ENCODE peak calls at places on chromosomes 2 and 18, in six cellular contexts. One of them, this sample, is unnamed.

GRCh38 chr2:60488291-60488690 is 65.2 kb downstream of the BCL11A start:
- DNase-seq in upper lobe of right lung: no peak
- DNase-seq in right lobe of liver: no peak
- DNase-seq in left ventricle myocardium inferior: no peak
- DNase-seq in ovary: no peak
- DNase-seq in mammary epithelial cell: no peak
- DNase-seq in this sample: no peak

GRCh38 chr2:8627019-8627691 is 54.7 kb upstream of the ID2 start:
- DNase-seq in upper lobe of right lung: no peak
- DNase-seq in mammary epithelial cell: no peak
- DNase-seq in ovary: no peak
- DNase-seq in right lobe of liver: peak
- DNase-seq in left ventricle myocardium inferior: no peak
- DNase-seq in this sample: no peak

GRCh38 chr2:200383380-200384110 is 77.1 kb downstream of the SPATS2L start:
- DNase-seq in right lobe of liver: no peak
- DNase-seq in left ventricle myocardium inferior: no peak
- DNase-seq in mammary epithelial cell: peak
- DNase-seq in upper lobe of right lung: no peak
- DNase-seq in ovary: no peak
- DNase-seq in this sample: no peak

GRCh38 chr2:120108049-120108448 is 95.2 kb downstream of the EPB41L5 start:
- DNase-seq in upper lobe of right lung: no peak
- DNase-seq in ovary: no peak
- DNase-seq in mammary epithelial cell: peak
- DNase-seq in right lobe of liver: peak
- DNase-seq in left ventricle myocardium inferior: no peak
- DNase-seq in this sample: no peak

GRCh38 chr18:79399275-79400081 is 3.7 kb downstream of the NFATC1 start:
- DNase-seq in left ventricle myocardium inferior: peak
- DNase-seq in upper lobe of right lung: peak
- DNase-seq in ovary: peak
- DNase-seq in mammary epithelial cell: no peak
- DNase-seq in right lobe of liver: no peak
- DNase-seq in this sample: no peak

GRCh38 chr18:2978208-2978607 is 34.7 kb downstream of the LPIN2 start:
- DNase-seq in upper lobe of right lung: no peak
- DNase-seq in mammary epithelial cell: no peak
- DNase-seq in left ventricle myocardium inferior: no peak
- DNase-seq in right lobe of liver: no peak
- DNase-seq in ovary: no peak
- DNase-seq in this sample: no peak

GRCh38 chr2:27955762-27956161 is 65.2 kb downstream of the BABAM2 start:
- DNase-seq in left ventricle myocardium inferior: no peak
- DNase-seq in right lobe of liver: no peak
- DNase-seq in mammary epithelial cell: peak
- DNase-seq in ovary: no peak
- DNase-seq in upper lobe of right lung: no peak
- DNase-seq in this sample: no peak

GRCh38 chr2:152581360-152581759 is 135.9 kb downstream of the PRPF40A start:
- DNase-seq in mammary epithelial cell: peak
- DNase-seq in left ventricle myocardium inferior: no peak
- DNase-seq in right lobe of liver: no peak
- DNase-seq in upper lobe of right lung: no peak
- DNase-seq in ovary: no peak
- DNase-seq in this sample: no peak

GRCh38 chr18:50128506-50129271 is 66.3 kb downstream of the MYO5B start:
- DNase-seq in upper lobe of right lung: no peak
- DNase-seq in left ventricle myocardium inferior: no peak
- DNase-seq in mammary epithelial cell: no peak
- DNase-seq in ovary: no peak
- DNase-seq in right lobe of liver: peak
- DNase-seq in this sample: no peak

GRCh38 chr2:171470129-171470528 is 36.1 kb downstream of the DCAF17 start:
- DNase-seq in mammary epithelial cell: no peak
- DNase-seq in upper lobe of right lung: no peak
- DNase-seq in right lobe of liver: no peak
- DNase-seq in left ventricle myocardium inferior: no peak
- DNase-seq in ovary: no peak
- DNase-seq in this sample: no peak

GRCh38 chr2:240991378-240992263 is 6.8 kb upstream of the SNED1 start:
- DNase-seq in right lobe of liver: peak
- DNase-seq in ovary: peak
- DNase-seq in mammary epithelial cell: peak
- DNase-seq in left ventricle myocardium inferior: peak
- DNase-seq in upper lobe of right lung: peak
- DNase-seq in this sample: no peak

GRCh38 chr2:16400127-16400623 is 265.5 kb downstream of the CYRIA start:
- DNase-seq in left ventricle myocardium inferior: peak
- DNase-seq in right lobe of liver: no peak
- DNase-seq in upper lobe of right lung: no peak
- DNase-seq in mammary epithelial cell: no peak
- DNase-seq in ovary: no peak
- DNase-seq in this sample: no peak

GRCh38 chr2:217695033-217695520 is 307.7 kb downstream of the TNS1 start:
- DNase-seq in mammary epithelial cell: peak
- DNase-seq in right lobe of liver: no peak
- DNase-seq in left ventricle myocardium inferior: no peak
- DNase-seq in upper lobe of right lung: no peak
- DNase-seq in ovary: no peak
- DNase-seq in this sample: no peak

GRCh38 chr18:31610841-31611240 is 19.2 kb downstream of the TTR start:
- DNase-seq in mammary epithelial cell: no peak
- DNase-seq in left ventricle myocardium inferior: no peak
- DNase-seq in ovary: no peak
- DNase-seq in right lobe of liver: no peak
- DNase-seq in upper lobe of right lung: no peak
- DNase-seq in this sample: peak

GRCh38 chr2:195202163-195202845 is 454.7 kb upstream of the SLC39A10 start:
- DNase-seq in ovary: no peak
- DNase-seq in left ventricle myocardium inferior: no peak
- DNase-seq in right lobe of liver: no peak
- DNase-seq in upper lobe of right lung: no peak
- DNase-seq in mammary epithelial cell: peak
- DNase-seq in this sample: no peak

GRCh38 chr2:105005601-105006000 is 32.3 kb upstream of the MRPS9 start:
- DNase-seq in left ventricle myocardium inferior: no peak
- DNase-seq in ovary: no peak
- DNase-seq in right lobe of liver: peak
- DNase-seq in mammary epithelial cell: no peak
- DNase-seq in upper lobe of right lung: no peak
- DNase-seq in this sample: no peak

GRCh38 chr18:49048361-49048760 is 97.6 kb upstream of the SMAD7 start:
- DNase-seq in right lobe of liver: no peak
- DNase-seq in upper lobe of right lung: no peak
- DNase-seq in ovary: no peak
- DNase-seq in left ventricle myocardium inferior: no peak
- DNase-seq in mammary epithelial cell: peak
- DNase-seq in this sample: no peak

GRCh38 chr2:105404736-105405135 is 5.9 kb upstream of the FHL2 start:
- DNase-seq in right lobe of liver: no peak
- DNase-seq in mammary epithelial cell: no peak
- DNase-seq in upper lobe of right lung: no peak
- DNase-seq in left ventricle myocardium inferior: no peak
- DNase-seq in ovary: no peak
- DNase-seq in this sample: no peak

GRCh38 chr2:27583390-27583915 is 611 bp downstream of the ZNF512 start:
- DNase-seq in right lobe of liver: no peak
- DNase-seq in mammary epithelial cell: no peak
- DNase-seq in ovary: no peak
- DNase-seq in left ventricle myocardium inferior: no peak
- DNase-seq in upper lobe of right lung: no peak
- DNase-seq in this sample: no peak

GRCh38 chr2:204010611-204011560 is 74.3 kb downstream of the ICOS start:
- DNase-seq in right lobe of liver: no peak
- DNase-seq in upper lobe of right lung: no peak
- DNase-seq in left ventricle myocardium inferior: no peak
- DNase-seq in ovary: no peak
- DNase-seq in mammary epithelial cell: peak
- DNase-seq in this sample: no peak

GRCh38 chr2:233436691-233437438 is 82.6 kb downstream of the DGKD start:
- DNase-seq in left ventricle myocardium inferior: peak
- DNase-seq in upper lobe of right lung: peak
- DNase-seq in ovary: no peak
- DNase-seq in right lobe of liver: peak
- DNase-seq in mammary epithelial cell: no peak
- DNase-seq in this sample: no peak

GRCh38 chr2:181781082-181781786 is 100.9 kb upstream of the NEUROD1 start:
- DNase-seq in left ventricle myocardium inferior: no peak
- DNase-seq in upper lobe of right lung: no peak
- DNase-seq in ovary: no peak
- DNase-seq in mammary epithelial cell: no peak
- DNase-seq in right lobe of liver: no peak
- DNase-seq in this sample: no peak

GRCh38 chr2:112813043-112813966 is 23.3 kb downstream of the IL1B start:
- DNase-seq in mammary epithelial cell: no peak
- DNase-seq in left ventricle myocardium inferior: no peak
- DNase-seq in upper lobe of right lung: no peak
- DNase-seq in right lobe of liver: no peak
- DNase-seq in ovary: no peak
- DNase-seq in this sample: no peak

GRCh38 chr2:84840306-84840705 is 40.6 kb downstream of the TRABD2A start:
- DNase-seq in ovary: no peak
- DNase-seq in mammary epithelial cell: no peak
- DNase-seq in left ventricle myocardium inferior: no peak
- DNase-seq in right lobe of liver: no peak
- DNase-seq in upper lobe of right lung: no peak
- DNase-seq in this sample: no peak

GRCh38 chr2:239898292-239898925 is 126.7 kb downstream of the NDUFA10 start:
- DNase-seq in ovary: no peak
- DNase-seq in right lobe of liver: peak
- DNase-seq in upper lobe of right lung: peak
- DNase-seq in mammary epithelial cell: no peak
- DNase-seq in left ventricle myocardium inferior: no peak
- DNase-seq in this sample: no peak

DNA sequence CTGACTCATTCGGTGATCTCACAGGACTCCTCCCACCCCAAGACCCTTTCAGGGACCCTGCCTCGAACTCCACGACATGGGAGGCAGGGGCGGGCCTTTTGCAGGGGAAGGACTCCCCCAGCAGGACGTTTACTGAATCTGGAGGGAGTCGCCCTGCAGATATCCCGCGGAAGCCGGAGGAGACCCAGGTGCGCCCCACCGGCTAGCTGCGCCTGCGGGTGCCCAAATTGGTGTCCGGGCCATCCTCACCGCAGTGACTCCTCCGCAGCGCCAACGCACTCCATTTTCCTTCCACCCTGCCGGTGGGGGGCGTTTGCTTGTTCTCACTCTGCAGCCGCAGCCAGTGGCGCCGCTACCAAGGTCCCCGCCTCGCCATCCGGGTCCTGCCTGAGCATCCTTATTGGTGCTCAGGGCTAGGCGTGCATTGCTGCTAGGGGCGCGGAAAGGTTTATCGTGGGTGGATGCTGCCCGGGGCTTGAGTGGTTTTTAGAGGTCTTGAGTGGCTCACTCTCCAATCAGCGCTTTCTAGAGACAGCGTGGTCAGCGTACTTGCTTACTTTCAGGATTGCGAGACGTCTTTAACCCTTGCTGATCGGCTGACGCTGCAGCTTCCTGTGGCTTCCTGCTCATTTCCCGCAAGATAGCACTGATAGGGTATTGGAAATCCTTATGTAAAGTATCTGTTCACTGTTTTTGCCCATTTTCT is 81.4 kb downstream of the BIN1 start:
- DNase-seq in ovary: peak
- DNase-seq in mammary epithelial cell: peak
- DNase-seq in upper lobe of right lung: peak
- DNase-seq in left ventricle myocardium inferior: peak
- DNase-seq in right lobe of liver: no peak
- DNase-seq in this sample: peak
- TF ChIP-seq CTCF in ovary: no peak
- TF ChIP-seq CTCF in mammary epithelial cell: peak
- TF ChIP-seq CTCF in upper lobe of right lung: peak
- TF ChIP-seq CTCF in left ventricle myocardium inferior: peak
- TF ChIP-seq CTCF in right lobe of liver: peak
- TF ChIP-seq CTCF in this sample: peak

GRCh38 chr2:226791487-226792081 is 8.0 kb downstream of the IRS1 start:
- DNase-seq in mammary epithelial cell: peak
- DNase-seq in right lobe of liver: peak
- DNase-seq in upper lobe of right lung: peak
- DNase-seq in left ventricle myocardium inferior: peak
- DNase-seq in ovary: peak
- DNase-seq in this sample: peak

GRCh38 chr2:226788881-226789485 is 10.6 kb downstream of the IRS1 start:
- DNase-seq in ovary: no peak
- DNase-seq in right lobe of liver: no peak
- DNase-seq in mammary epithelial cell: no peak
- DNase-seq in upper lobe of right lung: no peak
- DNase-seq in left ventricle myocardium inferior: no peak
- DNase-seq in this sample: no peak

GRCh38 chr2:226790006-226790405 is 9.6 kb downstream of the IRS1 start:
- DNase-seq in upper lobe of right lung: no peak
- DNase-seq in left ventricle myocardium inferior: no peak
- DNase-seq in right lobe of liver: no peak
- DNase-seq in mammary epithelial cell: no peak
- DNase-seq in ovary: no peak
- DNase-seq in this sample: no peak

GRCh38 chr2:226791056-226791486 is 8.5 kb downstream of the IRS1 start:
- DNase-seq in upper lobe of right lung: peak
- DNase-seq in right lobe of liver: no peak
- DNase-seq in ovary: no peak
- DNase-seq in mammary epithelial cell: peak
- DNase-seq in left ventricle myocardium inferior: no peak
- DNase-seq in this sample: peak

GRCh38 chr2:226790436-226790835 is 9.2 kb downstream of the IRS1 start:
- DNase-seq in left ventricle myocardium inferior: no peak
- DNase-seq in right lobe of liver: no peak
- DNase-seq in ovary: no peak
- DNase-seq in upper lobe of right lung: no peak
- DNase-seq in mammary epithelial cell: no peak
- DNase-seq in this sample: no peak
- H3K4me3 ChIP-seq in left ventricle myocardium inferior: peak
- H3K4me3 ChIP-seq in right lobe of liver: no peak
- H3K4me3 ChIP-seq in ovary: peak
- H3K4me3 ChIP-seq in upper lobe of right lung: peak
- H3K4me3 ChIP-seq in mammary epithelial cell: no peak
- H3K4me3 ChIP-seq in this sample: no peak

GRCh38 chr18:25164837-25165791 is 186.9 kb downstream of the ZNF521 start:
- DNase-seq in ovary: no peak
- DNase-seq in right lobe of liver: no peak
- DNase-seq in upper lobe of right lung: no peak
- DNase-seq in left ventricle myocardium inferior: peak
- DNase-seq in mammary epithelial cell: peak
- DNase-seq in this sample: no peak
- H3K27ac ChIP-seq in ovary: no peak
- H3K27ac ChIP-seq in right lobe of liver: peak
- H3K27ac ChIP-seq in upper lobe of right lung: peak
- H3K27ac ChIP-seq in left ventricle myocardium inferior: peak
- H3K27ac ChIP-seq in mammary epithelial cell: no peak
- H3K27ac ChIP-seq in this sample: no peak

DNA sequence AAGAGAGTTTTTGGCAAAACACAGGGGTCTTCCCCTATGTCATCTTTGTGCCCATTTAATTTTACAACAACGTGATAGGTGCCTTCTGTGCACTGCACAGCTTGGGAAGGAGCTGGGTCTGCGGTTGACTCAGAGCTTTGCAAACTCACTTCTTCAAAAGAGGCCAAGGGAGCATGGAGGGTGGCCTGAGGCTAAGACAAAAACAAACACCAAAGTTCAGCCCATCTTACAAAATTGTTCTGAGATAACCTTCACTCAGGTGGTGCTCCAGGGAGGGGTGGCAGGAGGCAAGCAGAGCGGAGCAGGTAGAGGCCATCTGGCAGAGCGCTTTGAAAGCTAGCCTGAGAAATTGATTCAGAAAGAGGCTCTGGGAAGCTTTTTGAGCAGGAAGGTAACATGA is 9.8 kb downstream of the SOWAHC start:
- DNase-seq in mammary epithelial cell: no peak
- DNase-seq in ovary: no peak
- DNase-seq in upper lobe of right lung: no peak
- DNase-seq in left ventricle myocardium inferior: no peak
- DNase-seq in right lobe of liver: peak
- DNase-seq in this sample: no peak
- TF ChIP-seq CTCF in mammary epithelial cell: no peak
- TF ChIP-seq CTCF in ovary: no peak
- TF ChIP-seq CTCF in upper lobe of right lung: no peak
- TF ChIP-seq CTCF in left ventricle myocardium inferior: no peak
- TF ChIP-seq CTCF in right lobe of liver: no peak
- TF ChIP-seq CTCF in this sample: no peak

This sample was measured in WERI-Rb-1.